ENCODE peak calls at places on chromosomes 16 and 17, in four cellular contexts. Y, B, N and D are unnamed samples.

GRCh38 chr16:88941051-88941932 is 35.7 kb downstream of the CBFA2T3 start:
- DNase-seq in Y (no peak), B (no peak), N (no peak), D (peak; percentile 35)

GRCh38 chr17:1920948-1921351 is 91.1 kb downstream of the RPA1 start:
- DNase-seq in Y (no peak), B (no peak), N (no peak), D (no peak)

GRCh38 chr17:17833664-17834357 is 3.0 kb downstream of the SREBF1 start:
- DNase-seq in Y (no peak), B (no peak), N (no peak), D (no peak)

GRCh38 chr16:68696514-68696913 is 40.6 kb upstream of the CDH1 start:
- DNase-seq in Y (no peak), B (no peak), N (peak; percentile 28), D (no peak)

GRCh38 chr16:51276335-51276734 is 125.3 kb upstream of the SALL1 start:
- DNase-seq in Y (no peak), B (no peak), N (no peak), D (no peak)

GRCh38 chr16:88504489-88505404 is 51.7 kb downstream of the ZFPM1 start:
- DNase-seq in Y (no peak), B (no peak), N (peak; percentile 96), D (no peak)

GRCh38 chr17:14393723-14394122 is 92.8 kb downstream of the HS3ST3B1 start:
- DNase-seq in Y (no peak), B (no peak), N (no peak), D (no peak)

GRCh38 chr17:57154896-57155295 is 69.8 kb downstream of the AKAP1 start:
- DNase-seq in Y (no peak), B (no peak), N (no peak), D (no peak)

GRCh38 chr16:27951752-27952151 is 111.8 kb downstream of the GSG1L start:
- DNase-seq in Y (no peak), B (no peak), N (no peak), D (no peak)

GRCh38 chr16:50467943-50468748 is 80.0 kb upstream of the NKD1 start:
- DNase-seq in Y (peak; percentile 76), B (peak; percentile 81), N (peak; percentile 97), D (peak; percentile 54)

GRCh38 chr17:29603109-29603674 is 10.3 kb downstream of the ANKRD13B start:
- DNase-seq in Y (no peak), B (no peak), N (no peak), D (no peak)

GRCh38 chr17:2710804-2711607 is 558 bp downstream of the CLUH start:
- DNase-seq in Y (peak; percentile 49), B (peak; percentile 74), N (peak; percentile 75), D (peak; percentile 32)

GRCh38 chr17:77728022-77728671 is 230.4 kb upstream of the TNRC6C start:
- DNase-seq in Y (no peak), B (no peak), N (peak; percentile 58), D (no peak)

GRCh38 chr17:49101054-49101534 is 31.5 kb upstream of the B4GALNT2 start:
- DNase-seq in Y (no peak), B (no peak), N (no peak), D (no peak)

GRCh38 chr16:81901483-81901882 is 109.8 kb downstream of the SDR42E1 start:
- DNase-seq in Y (no peak), B (no peak), N (no peak), D (no peak)

GRCh38 chr16:19173059-19173458 is 5.0 kb downstream of the SYT17 start:
- DNase-seq in Y (no peak), B (no peak), N (no peak), D (no peak)

GRCh38 chr17:80512233-80512632 is 32.4 kb upstream of the RPTOR start:
- DNase-seq in Y (no peak), B (no peak), N (no peak), D (no peak)

GRCh38 chr17:63361182-63361581 is 84.9 kb downstream of the CYB561 start:
- DNase-seq in Y (no peak), B (no peak), N (no peak), D (no peak)

GRCh38 chr17:64607862-64608565 is 54.1 kb downstream of the SMURF2 start:
- DNase-seq in Y (no peak), B (no peak), N (no peak), D (no peak)

GRCh38 chr17:64547354-64547753 is 40.6 kb downstream of the CEP95 start:
- DNase-seq in Y (peak; percentile 32), B (peak; percentile 56), N (no peak), D (no peak)

GRCh38 chr17:75064867-75065561 is 18.0 kb downstream of the KCTD2 start:
- DNase-seq in Y (peak; percentile 48), B (no peak), N (no peak), D (no peak)
- TF ChIP-seq ELF4 in Y (no peak), B (no peak), N (no peak), D (no peak)

GRCh38 chr17:74217036-74217725 is 3.8 kb downstream of the TTYH2 start:
- DNase-seq in Y (no peak), B (no peak), N (no peak), D (no peak)
- TF ChIP-seq ELF4 in Y (no peak), B (no peak), N (no peak), D (no peak)

GRCh38 chr17:74871329-74872076 is 1.3 kb downstream of the FDXR start:
- DNase-seq in Y (no peak), B (no peak), N (no peak), D (no peak)
- TF ChIP-seq ELF4 in Y (no peak), B (no peak), N (no peak), D (no peak)

DNA sequence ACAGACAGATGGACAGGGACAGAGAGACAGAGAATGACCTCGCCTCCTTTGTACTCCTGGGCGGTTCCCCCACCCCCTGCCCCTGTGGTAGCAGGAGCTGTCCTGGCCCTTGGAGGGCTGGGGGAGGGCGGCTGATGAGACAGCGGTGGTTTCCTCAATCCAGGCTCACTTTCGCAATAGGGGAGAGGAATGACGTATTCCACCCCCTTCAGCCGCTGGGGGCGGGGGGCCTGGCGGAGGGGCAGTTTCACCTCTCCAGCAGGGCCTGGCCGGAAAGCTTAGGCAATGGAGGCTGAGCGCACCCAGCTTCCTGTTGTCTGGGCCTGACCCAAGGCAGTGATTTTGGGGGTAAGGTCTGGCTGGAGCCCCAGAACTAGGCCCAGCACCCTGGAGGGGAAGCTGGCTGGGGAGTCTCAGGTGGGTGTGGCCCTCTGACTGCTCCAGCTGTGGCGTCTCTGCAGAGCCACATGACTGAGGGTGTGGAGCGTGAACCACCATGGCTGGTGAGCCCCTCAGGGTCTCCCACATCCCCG is 7.4 kb downstream of the FMNL1 start:
- DNase-seq in Y (peak; percentile 59), B (peak; percentile 73), N (peak; percentile 56), D (no peak)
- TF ChIP-seq ELF4 in Y (no peak), B (no peak), N (no peak), D (no peak)

GRCh38 chr16:57185446-57185944 is 344 bp downstream of the PSME3IP1 start:
- DNase-seq in Y (no peak), B (peak; percentile 55), N (no peak), D (peak; percentile 39)
- TF ChIP-seq ELF4 in Y (no peak), B (no peak), N (no peak), D (no peak)